ENCODE peak calls at places on chromosomes 11 and 22, in six cellular contexts. Q is spleen; G is AG04450; K is CD8-positive, alpha-beta memory T cell; N is adipocyte; J is CD4-positive, alpha-beta memory T cell. I is an unnamed sample.

GRCh38 chr11:72639475-72640375 is 34.5 kb downstream of the PDE2A start:
- DNase-seq in Q (peak; percentile 86), K (no peak), G (no peak), N (no peak), J (no peak), I (no peak)

GRCh38 chr11:57069942-57070341 is 81.2 kb downstream of the OR5AK2 start:
- DNase-seq in Q (no peak), N (peak; percentile 48), J (no peak), K (no peak), G (no peak), I (no peak)

GRCh38 chr11:73374130-73374529 is 2.1 kb upstream of the RELT start:
- DNase-seq in G (no peak), J (no peak), N (no peak), Q (no peak), K (no peak), I (no peak)

GRCh38 chr11:61587541-61587941 is 6.7 kb upstream of the SYT7 start:
- DNase-seq in Q (peak; percentile 80), J (peak; percentile 28), K (peak; percentile 20), G (no peak), N (peak; percentile 71), I (no peak)

GRCh38 chr11:12715131-12715530 is 40.9 kb downstream of the TEAD1 start:
- DNase-seq in N (no peak), K (no peak), G (no peak), J (no peak), Q (no peak), I (no peak)

GRCh38 chr11:67371549-67372231 is 1.7 kb downstream of the CLCF1 start:
- DNase-seq in N (peak; percentile 82), G (no peak), K (peak; percentile 34), J (no peak), Q (peak; percentile 83), I (no peak)

GRCh38 chr11:5767056-5767455 is 13.0 kb downstream of the OR52N4 start:
- DNase-seq in N (no peak), G (no peak), J (no peak), K (no peak), Q (no peak), I (no peak)

GRCh38 chr11:14905104-14906033 is 13.3 kb upstream of the CYP2R1 start:
- DNase-seq in G (no peak), J (peak; percentile 83), K (peak; percentile 78), N (peak; percentile 42), Q (peak; percentile 93), I (peak; percentile 79)

GRCh38 chr22:47053865-47054185 is 291.4 kb downstream of the TBC1D22A start:
- DNase-seq in Q (peak; percentile 49), J (no peak), K (no peak), G (peak; percentile 3), N (peak; percentile 12), I (no peak)

GRCh38 chr11:111359223-111360149 is 19.6 kb downstream of the POU2AF1 start:
- DNase-seq in N (no peak), J (peak; percentile 6), K (no peak), G (no peak), Q (no peak), I (no peak)

GRCh38 chr11:36374726-36375125 is 78.6 kb downstream of the PRR5L start:
- DNase-seq in J (no peak), K (no peak), G (no peak), Q (no peak), N (no peak), I (no peak)

GRCh38 chr11:115776916-115777315 is 272.7 kb upstream of the CADM1 start:
- DNase-seq in J (no peak), N (no peak), Q (no peak), K (no peak), G (no peak), I (no peak)

GRCh38 chr22:27992294-27993165 is 73.5 kb upstream of the PITPNB start:
- DNase-seq in Q (no peak), G (no peak), N (no peak), J (no peak), K (no peak), I (no peak)

GRCh38 chr11:95668113-95668512 is 121.5 kb downstream of the FAM76B start:
- DNase-seq in K (no peak), N (no peak), G (no peak), J (no peak), Q (no peak), I (no peak)

GRCh38 chr11:71139516-71140205 is 112.7 kb downstream of the SHANK2 start:
- DNase-seq in Q (peak; percentile 62), J (no peak), G (no peak), K (no peak), N (peak; percentile 22), I (no peak)

GRCh38 chr11:111694851-111695250 is 71.3 kb downstream of the PPP2R1B start:
- DNase-seq in Q (no peak), K (no peak), J (no peak), G (peak; percentile 92), N (peak; percentile 75), I (no peak)

GRCh38 chr11:78127408-78127807 is 12.0 kb downstream of the ALG8 start:
- DNase-seq in K (no peak), J (no peak), N (no peak), Q (no peak), G (no peak), I (no peak)

GRCh38 chr11:130323452-130324448 is 9.0 kb upstream of the ZBTB44 start:
- DNase-seq in Q (no peak), K (no peak), N (peak; percentile 8), J (no peak), G (no peak), I (no peak)

GRCh38 chr11:10534331-10534730 is 6.7 kb downstream of the RNF141 start:
- DNase-seq in J (no peak), G (no peak), N (no peak), Q (no peak), K (no peak), I (no peak)

GRCh38 chr11:59221438-59221837 is 8.7 kb upstream of the MPEG1 start:
- DNase-seq in K (no peak), G (peak; percentile 71), N (peak; percentile 80), J (no peak), Q (no peak), I (no peak)

GRCh38 chr22:23893957-23894709 is at the start of gene MIF:
- DNase-seq in K (peak; percentile 94), J (peak; percentile 95), N (peak; percentile 96), Q (peak; percentile 100), G (peak; percentile 72), I (peak; percentile 95)

GRCh38 chr11:35216962-35217667 is 78.1 kb downstream of the CD44 start:
- DNase-seq in J (peak; percentile 71), K (peak; percentile 39), N (no peak), G (no peak), Q (no peak), I (no peak)

GRCh38 chr11:126186031-126186698 is 25.3 kb downstream of the RPUSD4 start:
- DNase-seq in N (no peak), Q (peak; percentile 71), G (no peak), J (no peak), K (no peak), I (no peak)

GRCh38 chr11:66322732-66323427 is 6.0 kb upstream of the CD248 start:
- DNase-seq in J (no peak), K (no peak), G (no peak), Q (no peak), N (peak; percentile 33), I (no peak)

GRCh38 chr11:373716-374551 is 4.6 kb downstream of the B4GALNT4 start:
- DNase-seq in G (no peak), Q (no peak), N (no peak), J (no peak), K (no peak), I (no peak)

GRCh38 chr11:19524171-19524671 is 188.4 kb upstream of the NAV2 start:
- DNase-seq in J (no peak), Q (no peak), K (no peak), N (no peak), G (no peak), I (no peak)

GRCh38 chr11:75334402-75334891 is 17.0 kb downstream of the ARRB1 start:
- DNase-seq in G (no peak), J (no peak), K (no peak), N (no peak), Q (no peak), I (no peak)

GRCh38 chr11:32427935-32428664 is 7.2 kb downstream of the WT1 start:
- DNase-seq in Q (peak; percentile 74), N (no peak), K (no peak), J (no peak), G (no peak), I (no peak)

GRCh38 chr22:36419912-36420882 is 32.4 kb upstream of the MYH9 start:
- DNase-seq in J (no peak), G (no peak), Q (no peak), N (no peak), K (no peak), I (no peak)

GRCh38 chr11:67304511-67305113 is 1.3 kb downstream of the SSH3 start:
- DNase-seq in Q (peak; percentile 69), G (no peak), J (no peak), K (no peak), N (no peak), I (no peak)

GRCh38 chr11:33690290-33691050 is 10.2 kb downstream of the C11orf91 start:
- DNase-seq in K (no peak), N (peak; percentile 80), Q (no peak), J (no peak), G (peak; percentile 84), I (no peak)

GRCh38 chr11:95147364-95147905 is 57.8 kb downstream of the ENDOD1 start:
- DNase-seq in Q (no peak), K (no peak), N (peak; percentile 88), J (no peak), G (peak; percentile 69), I (no peak)

GRCh38 chr11:2655320-2655719 is 44.5 kb downstream of the KCNQ1OT1 start:
- DNase-seq in Q (no peak), J (no peak), K (no peak), N (no peak), G (no peak), I (no peak)
- H3K9me3 ChIP-seq in Q (peaks cover 36% of the 10 kb centered on the region), J (peaks cover 2% of the 10 kb centered on the region), K (no peaks in the 10 kb centered on the region), N (peaks cover 86% of the 10 kb centered on the region), G (peaks cover 57% of the 10 kb centered on the region), I (no peaks in the 10 kb centered on the region)

DNA sequence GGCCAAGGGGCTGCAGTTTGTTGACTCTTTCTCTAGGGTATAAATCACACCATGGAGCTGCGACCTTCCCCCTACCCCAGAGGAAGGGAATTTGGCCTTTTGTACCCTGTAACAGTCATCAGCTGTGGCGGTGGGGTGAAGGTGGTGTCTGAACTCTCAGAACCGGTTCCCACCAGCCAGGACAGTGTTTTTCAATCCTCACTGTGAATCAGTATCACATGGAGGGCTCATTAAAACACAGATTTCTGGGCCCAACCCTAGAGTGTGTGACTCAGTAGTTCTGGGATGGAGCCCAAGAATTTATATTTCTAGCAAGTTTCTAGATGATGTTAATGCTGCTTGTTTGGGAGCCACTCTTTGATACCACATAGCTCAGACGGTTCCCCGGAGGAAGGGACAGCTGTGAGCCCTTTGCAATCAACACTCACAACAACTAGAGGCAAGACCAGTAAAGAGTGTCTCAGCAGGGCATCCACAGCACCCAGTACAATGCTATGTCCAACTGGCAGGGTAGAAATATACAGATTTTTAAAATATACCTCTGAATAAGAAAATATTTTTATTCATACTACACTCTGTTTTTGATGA is 43.9 kb upstream of the FAT3 start:
- DNase-seq in G (no peak), K (no peak), J (no peak), Q (no peak), N (no peak), I (no peak)
- H3K9me3 ChIP-seq in G (no peaks in the 10 kb centered on the region), K (no peaks in the 10 kb centered on the region), J (no peaks in the 10 kb centered on the region), Q (no peaks in the 10 kb centered on the region), N (no peaks in the 10 kb centered on the region), I (no peaks in the 10 kb centered on the region)

GRCh38 chr22:19337137-19337536 is 45.6 kb upstream of the CLTCL1 start:
- DNase-seq in K (no peak), G (no peak), N (no peak), J (no peak), Q (no peak), I (no peak)
- H3K9me3 ChIP-seq in K (peaks cover 20% of the 10 kb centered on the region), G (peaks cover 10% of the 10 kb centered on the region), N (peaks cover 23% of the 10 kb centered on the region), J (peaks cover 18% of the 10 kb centered on the region), Q (peaks cover 85% of the 10 kb centered on the region), I (peaks cover 10% of the 10 kb centered on the region)

GRCh38 chr11:114612686-114613085 is 17.1 kb upstream of the NXPE4 start:
- DNase-seq in G (no peak), K (no peak), J (no peak), N (no peak), Q (no peak), I (no peak)
- H3K9me3 ChIP-seq in G (no peaks in the 10 kb centered on the region), K (no peaks in the 10 kb centered on the region), J (no peaks in the 10 kb centered on the region), N (no peaks in the 10 kb centered on the region), Q (peaks cover 21% of the 10 kb centered on the region), I (peaks cover 3% of the 10 kb centered on the region)